ENCODE peak calls at places on chromosomes 4 and X, in four cellular contexts. V, E, B and Z are unnamed samples.

GRCh38 chr4:140756292-140757219 is at the start of gene TBC1D9:
- DNase-seq in V (peak; percentile 80), E (peak; percentile 85), B (peak; percentile 86), Z (no peak)

GRCh38 chr4:146211440-146211839 is 2.9 kb upstream of the REELD1 start:
- DNase-seq in V (no peak), E (no peak), B (no peak), Z (no peak)

GRCh38 chr4:17702666-17703065 is 78.8 kb downstream of the FAM184B start:
- DNase-seq in V (no peak), E (no peak), B (no peak), Z (no peak)

GRCh38 chr4:26034849-26035248 is 120.8 kb downstream of the SMIM20 start:
- DNase-seq in V (no peak), E (no peak), B (no peak), Z (no peak)

GRCh38 chr4:83558693-83559092 is 22.8 kb downstream of the GPAT3 start:
- DNase-seq in V (no peak), E (no peak), B (no peak), Z (no peak)

GRCh38 chr4:142516686-142517145 is 329.4 kb downstream of the INPP4B start:
- DNase-seq in V (no peak), E (no peak), B (no peak), Z (no peak)

GRCh38 chrX:22629105-22629725 is 356.5 kb downstream of the CBLL2 start:
- DNase-seq in V (no peak), E (no peak), B (no peak), Z (no peak)

GRCh38 chrX:22534643-22535042 is 261.9 kb downstream of the CBLL2 start:
- DNase-seq in V (peak; percentile 28), E (no peak), B (no peak), Z (peak; percentile 35)

GRCh38 chrX:19839770-19840254 is 47.6 kb downstream of the SH3KBP1 start:
- DNase-seq in V (no peak), E (no peak), B (no peak), Z (no peak)

GRCh38 chr4:78749972-78750727 is 26.0 kb upstream of the BMP2K start:
- DNase-seq in V (no peak), E (no peak), B (peak; percentile 72), Z (no peak)

GRCh38 chr4:112213850-112214249 is 17.7 kb upstream of the AP1AR start:
- DNase-seq in V (no peak), E (no peak), B (no peak), Z (no peak)

GRCh38 chr4:42480774-42481173 is 83.5 kb downstream of the SHISA3 start:
- DNase-seq in V (no peak), E (no peak), B (no peak), Z (no peak)

GRCh38 chr4:140242357-140243284 is 88.6 kb upstream of the MAML3 start:
- DNase-seq in V (no peak), E (no peak), B (peak; percentile 56), Z (no peak)

GRCh38 chr4:155353923-155354540 is 22.7 kb downstream of the MAP9 start:
- DNase-seq in V (no peak), E (peak; percentile 75), B (peak; percentile 33), Z (no peak)

GRCh38 chrX:121407627-121408026 is 360.2 kb downstream of the GLUD2 start:
- DNase-seq in V (no peak), E (no peak), B (no peak), Z (no peak)

GRCh38 chr4:1249731-1250526 is 999 bp upstream of the CTBP1 start:
- DNase-seq in V (peak; percentile 73), E (no peak), B (no peak), Z (no peak)

GRCh38 chrX:68647156-68647957 is at the start of gene STARD8:
- DNase-seq in V (no peak), E (peak; percentile 22), B (no peak), Z (no peak)
- TF ChIP-seq CTCF in V (no peak), E (no peak), B (no peak), Z (no peak)

DNA sequence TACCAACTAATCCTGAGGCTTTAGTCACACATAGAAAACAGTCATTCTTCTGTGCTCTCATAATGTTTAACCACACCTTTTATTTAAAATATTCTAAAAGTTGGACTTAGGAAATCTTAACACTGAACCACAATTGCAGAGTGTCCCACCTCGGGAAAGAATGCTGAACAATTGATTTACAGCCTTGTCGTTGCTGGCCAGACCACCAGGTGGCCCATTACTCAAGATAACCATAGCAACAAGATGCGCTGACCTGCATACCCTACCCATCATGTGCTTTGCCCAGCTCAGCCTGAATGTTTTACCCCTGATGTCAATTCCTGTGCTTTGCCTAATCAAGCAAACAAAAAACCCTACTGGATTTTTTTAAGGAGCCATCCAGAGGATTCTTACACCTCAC is 100.7 kb downstream of the ARSJ start:
- DNase-seq in V (no peak), E (peak; percentile 69), B (no peak), Z (no peak)
- TF ChIP-seq CTCF in V (no peak), E (peak; percentile 73), B (no peak), Z (peak; percentile 28)

DNA sequence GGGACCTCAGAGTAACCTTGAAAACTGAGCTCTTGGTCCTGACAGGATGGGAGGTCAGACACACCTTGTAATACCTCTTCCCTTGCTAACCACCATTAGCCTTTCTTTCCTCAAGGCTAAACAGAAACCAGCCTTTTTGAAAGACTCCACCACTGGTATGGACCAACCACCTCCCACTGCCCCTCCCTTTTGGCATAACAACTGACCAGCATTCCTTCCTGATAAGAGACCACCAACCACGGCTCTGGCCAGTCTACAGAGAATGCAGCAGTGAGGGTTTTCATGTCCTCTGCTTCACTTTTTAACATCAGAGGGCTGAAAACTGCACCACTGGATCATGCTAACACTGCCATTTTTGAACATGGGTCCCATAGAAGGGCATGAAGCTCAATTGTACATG is 100.2 kb upstream of the MID1IP1 start:
- DNase-seq in V (no peak), E (no peak), B (no peak), Z (no peak)
- TF ChIP-seq CTCF in V (no peak), E (no peak), B (no peak), Z (no peak)

GRCh38 chr4:13907255-13907751 is 279.8 kb upstream of the BOD1L1 start:
- DNase-seq in V (no peak), E (no peak), B (no peak), Z (peak; percentile 72)
- TF ChIP-seq CTCF in V (no peak), E (no peak), B (no peak), Z (peak; percentile 30)

GRCh38 chr4:20420916-20421315 is 169.2 kb downstream of the SLIT2 start:
- DNase-seq in V (no peak), E (no peak), B (no peak), Z (no peak)

GRCh38 chr4:20421586-20421985 is 169.9 kb downstream of the SLIT2 start:
- DNase-seq in V (no peak), E (no peak), B (no peak), Z (no peak)

GRCh38 chr4:20422398-20422797 is 170.7 kb downstream of the SLIT2 start:
- DNase-seq in V (no peak), E (peak; percentile 69), B (peak; percentile 16), Z (no peak)

GRCh38 chr4:20426028-20426427 is 174.3 kb downstream of the SLIT2 start:
- DNase-seq in V (no peak), E (no peak), B (no peak), Z (no peak)

GRCh38 chr4:20423420-20423819 is 171.7 kb downstream of the SLIT2 start:
- DNase-seq in V (no peak), E (no peak), B (no peak), Z (no peak)
- TF ChIP-seq CTCF in V (no peak), E (no peak), B (no peak), Z (no peak)

GRCh38 chr4:37453004-37453360 is 208.4 kb downstream of the NWD2 start:
- DNase-seq in V (no peak), E (peak; percentile 49), B (peak; percentile 33), Z (no peak)
- TF ChIP-seq CTCF in V (no peak), E (peak; percentile 22), B (peak; percentile 39), Z (peak; percentile 19)

DNA sequence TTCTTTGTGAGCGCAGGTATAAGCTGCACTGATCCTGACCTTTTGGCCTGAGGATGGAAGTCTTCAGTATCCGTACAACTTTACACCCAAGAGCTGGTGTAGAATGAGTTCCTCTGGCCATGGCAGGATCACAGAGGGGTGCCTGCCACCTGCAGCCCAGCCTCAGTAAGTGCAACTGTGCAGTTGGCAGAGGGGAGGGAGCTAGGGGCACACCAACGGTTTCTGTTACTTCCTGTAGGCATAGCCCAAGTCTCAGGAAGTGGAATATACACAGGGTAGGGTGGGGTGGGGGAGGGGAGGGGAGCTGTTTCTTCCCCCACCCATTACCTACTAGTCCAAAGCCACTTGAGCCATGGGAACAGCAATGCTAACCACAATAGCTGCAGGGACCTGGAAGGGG is 85.4 kb upstream of the GBA3 start:
- DNase-seq in V (peak; percentile 56), E (peak; percentile 35), B (no peak), Z (peak; percentile 12)
- TF ChIP-seq CTCF in V (peak; percentile 19), E (no peak), B (no peak), Z (peak; percentile 65)

GRCh38 chrX:2712428-2712827 is 21.3 kb downstream of the CD99 start:
- DNase-seq in V (no peak), E (no peak), B (no peak), Z (no peak)
- TF ChIP-seq CTCF in V (no peak), E (no peak), B (no peak), Z (no peak)

GRCh38 chrX:17805120-17805519 is 56.0 kb downstream of the RAI2 start:
- DNase-seq in V (no peak), E (peak; percentile 17), B (no peak), Z (no peak)
- TF ChIP-seq CTCF in V (no peak), E (peak; percentile 28), B (no peak), Z (no peak)